ENCODE peak calls at places on chromosomes 4 and X, in ten cellular contexts. P is Panc1, I is pancreas, Q is OCI-LY7, F is fibroblast of lung, J is mammary epithelial cell, D is brain microvascular endothelial cell, M is cardiac muscle cell, R is hepatocyte, N is HCT116. X is an unnamed sample. For H3K36me3, the result is how much of the 10 kb centered on the place peaks cover.

GRCh38 chrX:53356186-53356585 is 66.3 kb downstream of the SMC1A start:
- DNase-seq in D (peak), N (no peak), R (no peak), I (no peak), M (no peak), J (peak), P (no peak), Q (peak), F (no peak), X (no peak)

GRCh38 chr4:38322709-38323108 is 341.3 kb upstream of the KLF3 start:
- DNase-seq in M (no peak), N (no peak), F (peak), J (no peak), I (no peak), Q (no peak), D (peak), P (no peak), R (no peak), X (no peak)

GRCh38 chr4:140673729-140674128 is 82.5 kb downstream of the TBC1D9 start:
- DNase-seq in P (no peak), J (no peak), F (peak), M (no peak), I (no peak), D (no peak), N (no peak), Q (no peak), R (peak), X (no peak)

GRCh38 chr4:152162331-152162697 is 373.6 kb downstream of the FBXW7 start:
- DNase-seq in I (no peak), N (no peak), D (no peak), Q (no peak), P (no peak), M (no peak), F (peak), R (no peak), J (no peak), X (no peak)

GRCh38 chr4:76665721-76666120 is 230.7 kb downstream of the SHROOM3 start:
- DNase-seq in I (no peak), N (no peak), J (no peak), F (no peak), R (no peak), Q (no peak), P (no peak), M (no peak), D (no peak), X (no peak)

GRCh38 chr4:83112678-83113428 is 1.7 kb downstream of the PLAC8 start:
- DNase-seq in N (no peak), I (no peak), M (no peak), D (peak), R (no peak), Q (no peak), P (peak), J (no peak), F (peak), X (no peak)

GRCh38 chr4:30765022-30765421 is 44.9 kb downstream of the PCDH7 start:
- DNase-seq in N (no peak), I (no peak), J (no peak), R (no peak), P (no peak), M (no peak), F (no peak), Q (no peak), D (no peak), X (no peak)

GRCh38 chrX:115017455-115017854 is at the start of gene IL13RA2:
- DNase-seq in D (peak), R (no peak), N (no peak), J (no peak), M (no peak), F (peak), Q (no peak), P (no peak), I (no peak), X (no peak)

GRCh38 chr4:7007142-7007907 is 35.8 kb upstream of the TADA2B start:
- DNase-seq in R (no peak), M (no peak), D (no peak), I (no peak), P (no peak), N (no peak), Q (no peak), J (no peak), F (no peak), X (no peak)

GRCh38 chr4:7005571-7005970 is 37.6 kb upstream of the TADA2B start:
- DNase-seq in Q (no peak), R (no peak), D (no peak), P (no peak), M (no peak), I (no peak), J (peak), F (no peak), N (no peak), X (no peak)

GRCh38 chr4:7007944-7008343 is 35.2 kb upstream of the TADA2B start:
- DNase-seq in R (no peak), N (no peak), J (peak), Q (peak), P (no peak), D (no peak), M (no peak), F (no peak), I (no peak), X (no peak)

GRCh38 chr4:7004331-7004730 is 38.8 kb upstream of the TADA2B start:
- DNase-seq in M (no peak), P (no peak), R (no peak), N (no peak), I (no peak), J (peak), F (peak), Q (no peak), D (no peak), X (no peak)

DNA sequence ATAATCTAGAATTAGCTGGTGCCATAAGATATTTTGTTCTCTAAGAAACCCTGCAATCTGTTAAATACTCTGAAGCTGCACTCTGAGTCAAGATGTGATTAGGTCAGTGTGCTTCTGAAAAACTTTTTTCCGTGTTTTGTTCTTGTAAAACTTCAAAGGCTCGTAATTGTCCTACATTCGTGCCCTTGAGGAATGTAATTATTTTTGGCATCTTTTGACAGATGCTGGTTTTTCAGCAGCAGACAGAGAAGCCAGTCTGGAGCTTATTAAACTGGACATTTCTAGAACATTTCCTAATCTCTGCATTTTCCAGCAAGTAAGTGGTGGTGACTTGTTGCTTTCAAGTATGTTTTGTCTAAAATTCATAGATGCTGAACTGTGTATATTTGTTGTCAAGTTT is 36.8 kb upstream of the TADA2B start:
- DNase-seq in J (no peak), P (no peak), I (no peak), N (no peak), R (no peak), M (no peak), Q (no peak), D (no peak), F (no peak), X (no peak)
- H3K36me3 ChIP-seq in J (under half), P (under half), I (under half), N (under half), R (under half), M (under half), Q (half or more), D (under half), F (under half), X (under half)

GRCh38 chrX:109684136-109684535 is 48.9 kb downstream of the ACSL4 start:
- DNase-seq in Q (no peak), F (peak), R (no peak), N (no peak), J (peak), M (no peak), D (peak), P (no peak), I (no peak), X (no peak)
- H3K36me3 ChIP-seq in Q (under half), F (under half), R (under half), N (under half), J (under half), M (under half), D (under half), P (under half), I (under half), X (under half)

GRCh38 chr4:168683595-168683994 is 186.7 kb downstream of the PALLD start:
- DNase-seq in N (no peak), Q (no peak), R (no peak), D (no peak), M (no peak), I (no peak), P (no peak), J (peak), F (peak), X (no peak)
- H3K36me3 ChIP-seq in N (under half), Q (under half), R (under half), D (under half), M (under half), I (under half), P (under half), J (under half), F (under half), X (under half)

GRCh38 chrX:24760601-24761000 is 66.9 kb downstream of the POLA1 start:
- DNase-seq in P (no peak), F (peak), Q (no peak), N (no peak), D (peak), M (no peak), R (no peak), I (no peak), J (no peak), X (no peak)
- H3K36me3 ChIP-seq in P (under half), F (under half), Q (half or more), N (under half), D (under half), M (under half), R (under half), I (under half), J (under half), X (under half)

X was measured in iPS DF 6.9.